ENCODE peak calls at places on chromosomes 5 and 9, in eight cellular contexts. C is H54; E is GM13977; V is GM12865; B is NCI-H1417; G is NCI-H460; Y is CD8-positive, alpha-beta T cell; A is transverse colon. U is an unnamed sample.

GRCh38 chr5:139768802-139769465 is 26.7 kb upstream of the PSD2 start:
- DNase-seq in C (no peak), E (no peak), V (no peak), B (no peak), G (no peak), Y (no peak), A (no peak), U (no peak)

GRCh38 chr9:108864446-108864845 is 2.4 kb downstream of the ACTL7A start:
- DNase-seq in C (no peak), E (no peak), V (no peak), B (no peak), G (no peak), Y (no peak), A (no peak), U (no peak)

GRCh38 chr5:134070979-134071849 is 43.3 kb upstream of the TCF7 start:
- DNase-seq in C (no peak), E (peak; percentile 59), V (peak; percentile 73), B (no peak), G (no peak), Y (peak; percentile 43), A (peak; percentile 14), U (no peak)

GRCh38 chr9:124812401-124813016 is 35.6 kb downstream of the OLFML2A start:
- DNase-seq in C (peak; percentile 100), E (peak; percentile 47), V (no peak), B (no peak), G (no peak), Y (no peak), A (peak; percentile 47), U (no peak)

GRCh38 chr9:27088981-27089380 is 20.0 kb upstream of the TEK start:
- DNase-seq in C (no peak), E (no peak), V (no peak), B (no peak), G (no peak), Y (no peak), A (no peak), U (no peak)

GRCh38 chr5:6902094-6902493 is 188.9 kb downstream of the TENT4A start:
- DNase-seq in C (no peak), E (no peak), V (no peak), B (no peak), G (no peak), Y (no peak), A (no peak), U (no peak)

GRCh38 chr5:169567079-169567478 is 16.5 kb upstream of the SPDL1 start:
- DNase-seq in C (no peak), E (no peak), V (peak; percentile 6), B (no peak), G (no peak), Y (no peak), A (no peak), U (no peak)

GRCh38 chr5:2863675-2864433 is 112.4 kb upstream of the IRX2 start:
- DNase-seq in C (no peak), E (no peak), V (no peak), B (no peak), G (no peak), Y (no peak), A (no peak), U (no peak)

GRCh38 chr5:24642022-24642421 is 2.8 kb downstream of the CDH10 start:
- DNase-seq in C (no peak), E (no peak), V (peak; percentile 0), B (peak; percentile 29), G (peak; percentile 82), Y (no peak), A (no peak), U (peak; percentile 55)

GRCh38 chr5:3025392-3025791 is 273.9 kb upstream of the IRX2 start:
- DNase-seq in C (no peak), E (no peak), V (no peak), B (no peak), G (no peak), Y (no peak), A (no peak), U (peak; percentile 20)

GRCh38 chr9:96136992-96137665 is 164.8 kb downstream of the HSD17B3 start:
- DNase-seq in C (peak; percentile 83), E (peak; percentile 82), V (peak; percentile 88), B (no peak), G (no peak), Y (peak; percentile 15), A (peak; percentile 80), U (no peak)

GRCh38 chr5:158543539-158544387 is 556.0 kb downstream of the EBF1 start:
- DNase-seq in C (no peak), E (no peak), V (no peak), B (no peak), G (no peak), Y (no peak), A (no peak), U (no peak)

GRCh38 chr5:52728201-52728600 is 59.5 kb upstream of the ITGA1 start:
- DNase-seq in C (no peak), E (no peak), V (no peak), B (no peak), G (no peak), Y (no peak), A (no peak), U (no peak)

GRCh38 chr5:150021491-150022162 is 21.1 kb downstream of the HMGXB3 start:
- DNase-seq in C (no peak), E (no peak), V (no peak), B (no peak), G (no peak), Y (no peak), A (no peak), U (no peak)

GRCh38 chr5:125274938-125275759 is 528.7 kb upstream of the ZNF608 start:
- DNase-seq in C (no peak), E (no peak), V (no peak), B (peak; percentile 58), G (no peak), Y (no peak), A (no peak), U (no peak)

GRCh38 chr5:31551878-31552277 is 19.8 kb downstream of the C5orf22 start:
- DNase-seq in C (no peak), E (no peak), V (no peak), B (no peak), G (no peak), Y (no peak), A (no peak), U (no peak)

GRCh38 chr5:151740336-151740942 is 18.0 kb downstream of the ATOX1 start:
- DNase-seq in C (peak; percentile 42), E (peak; percentile 60), V (peak; percentile 87), B (peak; percentile 24), G (peak; percentile 55), Y (peak; percentile 52), A (peak; percentile 40), U (no peak)

GRCh38 chr5:169580964-169581363 is 2.6 kb upstream of the SPDL1 start:
- DNase-seq in C (no peak), E (no peak), V (no peak), B (no peak), G (no peak), Y (no peak), A (no peak), U (no peak)

GRCh38 chr5:72552041-72552557 is 44.9 kb upstream of the ZNF366 start:
- DNase-seq in C (no peak), E (no peak), V (no peak), B (no peak), G (no peak), Y (no peak), A (no peak), U (no peak)

GRCh38 chr9:16138961-16139441 is 586.2 kb downstream of the CCDC171 start:
- DNase-seq in C (no peak), E (no peak), V (no peak), B (no peak), G (no peak), Y (no peak), A (no peak), U (no peak)